ENCODE peak calls at places on chromosome 15, in six cellular contexts. I is neural progenitor cell; V is H1; C is HepG2; H is CD8-positive, alpha-beta T cell; U is NT2/D1. G is an unnamed sample.

GRCh38 chr15:63212050-63212973 is 22.9 kb downstream of the RAB8B start:
- DNase-seq in I (no peak), V (no peak), C (peak; percentile 39), H (no peak), U (no peak), G (no peak)

GRCh38 chr15:88090406-88091085 is 166.0 kb downstream of the NTRK3 start:
- DNase-seq in I (no peak), V (no peak), C (no peak), H (no peak), U (no peak), G (no peak)

GRCh38 chr15:90223441-90224165 is 10.1 kb downstream of the CIB1 start:
- DNase-seq in I (no peak), V (no peak), C (no peak), H (no peak), U (no peak), G (no peak)

GRCh38 chr15:67224889-67225288 is 29.6 kb downstream of the AAGAB start:
- DNase-seq in I (no peak), V (no peak), C (no peak), H (no peak), U (no peak), G (no peak)

GRCh38 chr15:37134699-37135131 is 34.4 kb upstream of the MEIS2 start:
- DNase-seq in I (peak; percentile 49), V (no peak), C (peak; percentile 34), H (no peak), U (no peak), G (no peak)

GRCh38 chr15:88255109-88255495 is 1.4 kb downstream of the NTRK3 start:
- DNase-seq in I (no peak), V (no peak), C (no peak), H (no peak), U (no peak), G (no peak)

GRCh38 chr15:25060996-25061620 is 106.3 kb downstream of the SNRPN start:
- DNase-seq in I (no peak), V (no peak), C (no peak), H (no peak), U (no peak), G (no peak)

GRCh38 chr15:95296626-95297025 is 1033.9 kb upstream of the NR2F2 start:
- DNase-seq in I (no peak), V (no peak), C (no peak), H (no peak), U (no peak), G (no peak)

GRCh38 chr15:30943654-30944335 is 40.1 kb downstream of the FAN1 start:
- DNase-seq in I (no peak), V (no peak), C (no peak), H (no peak), U (no peak), G (no peak)

GRCh38 chr15:30941520-30941919 is 37.8 kb downstream of the FAN1 start:
- DNase-seq in I (no peak), V (no peak), C (no peak), H (no peak), U (no peak), G (no peak)

GRCh38 chr15:30940359-30940758 is 36.6 kb downstream of the FAN1 start:
- DNase-seq in I (no peak), V (no peak), C (no peak), H (no peak), U (no peak), G (no peak)

GRCh38 chr15:30933293-30933692 is 29.6 kb downstream of the FAN1 start:
- DNase-seq in I (no peak), V (no peak), C (no peak), H (no peak), U (no peak), G (no peak)

DNA sequence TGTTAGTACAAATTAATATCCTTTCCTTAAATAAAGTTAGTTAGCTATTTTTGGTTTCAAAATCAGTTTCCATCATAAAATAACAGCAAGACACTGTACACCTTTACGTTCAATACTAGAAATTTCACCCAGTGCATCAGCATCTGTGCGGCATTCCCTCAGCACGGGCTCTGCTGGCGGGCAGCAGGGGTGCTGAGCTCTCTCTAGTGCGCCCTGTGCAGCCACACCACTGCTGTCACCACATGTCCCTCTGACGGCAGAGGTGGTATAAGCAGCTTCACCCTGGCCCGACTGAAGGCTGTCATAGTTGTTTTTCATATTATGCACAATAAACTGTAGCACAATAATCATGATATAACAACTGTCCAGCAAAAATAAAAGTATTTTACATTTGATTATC is 35.4 kb downstream of the FAN1 start:
- DNase-seq in I (no peak), V (no peak), C (no peak), H (no peak), U (no peak), G (no peak)
- H3K36me3 ChIP-seq in I (peaks cover 4% of the 10 kb centered on the region), V (peaks cover 29% of the 10 kb centered on the region), C (peaks cover 76% of the 10 kb centered on the region), H (peaks cover 47% of the 10 kb centered on the region), U (peaks cover 66% of the 10 kb centered on the region), G (peaks cover 4% of the 10 kb centered on the region)

DNA sequence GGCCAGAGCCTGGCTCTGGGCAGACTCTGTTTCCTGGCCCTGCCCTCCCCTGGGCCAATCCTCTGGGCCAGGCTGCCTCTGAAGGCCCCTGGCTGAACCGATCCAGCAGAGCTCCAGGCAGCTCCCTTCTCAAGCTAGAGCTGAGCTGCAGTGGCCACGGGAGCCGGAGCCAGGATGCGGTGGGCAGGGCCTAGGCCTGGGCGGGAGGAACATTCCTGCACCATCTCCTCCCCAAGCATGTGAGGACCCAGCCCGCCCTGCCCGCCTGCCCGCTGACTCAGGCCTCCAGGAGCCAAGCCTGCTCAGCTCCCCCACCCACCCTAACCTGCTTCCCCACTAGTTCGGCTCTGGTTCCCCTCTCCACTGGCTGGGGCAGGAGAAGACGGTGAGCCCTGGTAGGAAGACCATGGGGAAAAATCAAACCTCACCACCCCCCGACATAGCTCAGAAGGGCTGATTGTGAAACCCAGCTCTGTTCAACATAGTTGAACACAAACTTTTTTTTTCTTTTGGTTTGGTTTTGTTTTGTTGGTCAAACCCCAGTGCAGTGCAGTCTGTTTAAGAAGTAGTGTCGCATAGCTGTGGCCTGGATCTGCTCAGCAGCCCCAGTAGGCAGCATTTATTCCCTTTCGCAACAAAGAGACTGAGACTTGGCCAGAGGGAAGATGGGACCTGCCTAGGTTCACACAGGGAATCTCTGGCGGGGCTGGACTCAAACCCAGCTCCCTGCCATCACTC is 13.5 kb downstream of the SNX33 start:
- DNase-seq in I (peak; percentile 42), V (peak; percentile 36), C (peak; percentile 45), H (no peak), U (no peak), G (peak; percentile 72)
- H3K36me3 ChIP-seq in I (no peaks in the 10 kb centered on the region), V (no peaks in the 10 kb centered on the region), C (peaks cover 24% of the 10 kb centered on the region), H (no peaks in the 10 kb centered on the region), U (peaks cover 37% of the 10 kb centered on the region), G (no peaks in the 10 kb centered on the region)

GRCh38 chr15:82537351-82537908 is 2.8 kb downstream of the RPS17 start:
- DNase-seq in I (no peak), V (no peak), C (no peak), H (no peak), U (no peak), G (no peak)
- H3K36me3 ChIP-seq in I (peaks cover 17% of the 10 kb centered on the region), V (peaks cover 48% of the 10 kb centered on the region), C (peaks cover 47% of the 10 kb centered on the region), H (peaks cover 26% of the 10 kb centered on the region), U (peaks cover 68% of the 10 kb centered on the region), G (peaks cover 7% of the 10 kb centered on the region)

GRCh38 chr15:56659197-56659596 is 74.1 kb downstream of the ZNF280D start:
- DNase-seq in I (no peak), V (no peak), C (no peak), H (no peak), U (no peak), G (no peak)

DNA sequence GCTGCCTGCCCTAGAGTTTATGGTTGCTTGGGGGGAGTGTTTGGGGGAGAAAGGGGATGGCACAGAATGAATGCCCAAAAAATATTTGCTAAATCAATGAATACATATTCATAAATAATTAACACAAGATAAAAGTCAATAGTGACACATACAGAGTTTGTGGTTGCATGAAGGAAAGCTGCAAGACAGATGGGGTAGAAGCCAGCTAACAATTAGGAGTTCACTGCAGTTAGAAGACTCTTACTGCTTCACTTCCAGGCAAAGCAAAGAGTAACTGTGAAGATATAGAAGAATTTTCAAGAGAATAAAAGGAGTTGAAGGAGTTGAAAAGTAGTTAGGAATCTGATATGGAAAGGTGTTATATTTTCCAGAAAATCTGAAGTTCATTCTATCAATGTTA is 72.4 kb downstream of the ZNF280D start:
- DNase-seq in I (no peak), V (no peak), C (no peak), H (no peak), U (no peak), G (no peak)
- H3K36me3 ChIP-seq in I (no peaks in the 10 kb centered on the region), V (no peaks in the 10 kb centered on the region), C (peaks cover 4% of the 10 kb centered on the region), H (peaks cover 9% of the 10 kb centered on the region), U (no peaks in the 10 kb centered on the region), G (no peaks in the 10 kb centered on the region)

DNA sequence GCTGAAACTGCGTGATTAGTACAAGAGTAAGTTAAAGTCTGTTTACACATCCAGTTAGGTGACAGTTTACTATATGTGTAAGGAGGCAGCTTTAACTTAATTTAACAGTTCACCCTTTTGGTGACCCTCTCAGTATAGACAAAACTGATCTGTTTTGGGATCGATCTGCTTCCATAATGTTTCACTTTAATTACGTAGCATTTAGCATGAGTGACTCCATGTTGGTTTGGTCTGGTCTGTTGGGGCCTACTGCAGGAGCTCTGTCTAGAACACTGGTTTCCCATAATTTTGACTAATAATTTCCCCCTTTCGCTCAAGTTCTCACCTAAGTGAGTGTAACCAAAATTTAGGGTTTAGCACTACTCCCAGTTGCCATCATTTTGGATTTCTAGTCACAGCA is 6.4 kb upstream of the SECISBP2L start:
- DNase-seq in I (no peak), V (no peak), C (no peak), H (no peak), U (no peak), G (no peak)
- H3K36me3 ChIP-seq in I (no peaks in the 10 kb centered on the region), V (no peaks in the 10 kb centered on the region), C (no peaks in the 10 kb centered on the region), H (no peaks in the 10 kb centered on the region), U (no peaks in the 10 kb centered on the region), G (no peaks in the 10 kb centered on the region)

GRCh38 chr15:61989698-61990097 is 70.5 kb downstream of the VPS13C start:
- DNase-seq in I (no peak), V (no peak), C (no peak), H (no peak), U (no peak), G (no peak)

GRCh38 chr15:61983087-61983486 is 77.2 kb downstream of the VPS13C start:
- DNase-seq in I (no peak), V (no peak), C (no peak), H (no peak), U (no peak), G (peak; percentile 5)

GRCh38 chr15:61992518-61992917 is 67.7 kb downstream of the VPS13C start:
- DNase-seq in I (no peak), V (no peak), C (no peak), H (no peak), U (no peak), G (no peak)

GRCh38 chr15:61987824-61988223 is 72.4 kb downstream of the VPS13C start:
- DNase-seq in I (no peak), V (no peak), C (no peak), H (no peak), U (no peak), G (no peak)
- H3K36me3 ChIP-seq in I (peaks cover 9% of the 10 kb centered on the region), V (no peaks in the 10 kb centered on the region), C (peaks cover 11% of the 10 kb centered on the region), H (peaks cover 11% of the 10 kb centered on the region), U (no peaks in the 10 kb centered on the region), G (no peaks in the 10 kb centered on the region)

DNA sequence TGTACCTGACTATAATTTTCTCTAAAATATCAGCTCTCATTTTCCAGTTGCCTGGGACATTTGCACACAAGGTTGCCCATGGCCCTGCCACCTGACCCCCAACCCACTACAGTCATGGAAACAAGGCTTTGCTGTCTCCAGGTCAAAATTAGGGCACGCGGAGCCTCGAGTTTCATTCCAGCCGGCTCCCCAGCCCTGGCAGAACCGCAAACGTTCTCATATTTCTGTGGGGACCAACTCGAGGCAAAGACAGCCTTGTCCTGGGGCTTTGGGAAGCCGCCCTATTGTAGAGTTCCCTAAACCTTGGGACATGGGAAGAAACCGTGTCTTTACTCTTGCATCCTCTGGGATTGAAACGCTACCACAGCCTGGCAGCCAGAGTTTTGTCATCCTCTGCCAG is 45.6 kb downstream of the ST8SIA2 start:
- DNase-seq in I (no peak), V (no peak), C (no peak), H (no peak), U (no peak), G (no peak)
- H3K36me3 ChIP-seq in I (no peaks in the 10 kb centered on the region), V (no peaks in the 10 kb centered on the region), C (no peaks in the 10 kb centered on the region), H (no peaks in the 10 kb centered on the region), U (peaks cover 68% of the 10 kb centered on the region), G (no peaks in the 10 kb centered on the region)